ENCODE peak calls at places on chromosomes 7 and 10, in six cellular contexts. V, Q, X, Z, U and A are unnamed samples.

GRCh38 chr7:1855396-1856160 is 185.5 kb downstream of the ELFN1 start:
- DNase-seq in Q (no peak), X (no peak), V (no peak), U (no peak), Z (no peak), A (no peak)

GRCh38 chr7:151814400-151814914 is 62.5 kb downstream of the PRKAG2 start:
- DNase-seq in Q (no peak), U (no peak), Z (no peak), V (peak), X (no peak), A (no peak)

GRCh38 chr10:129755075-129756020 is 208.7 kb downstream of the EBF3 start:
- DNase-seq in X (no peak), V (no peak), Z (no peak), Q (peak), U (peak), A (no peak)

GRCh38 chr7:47506716-47507354 is 75.1 kb downstream of the TNS3 start:
- DNase-seq in U (no peak), X (no peak), Z (no peak), V (peak), Q (no peak), A (no peak)

GRCh38 chr10:31697271-31698168 is 231.1 kb downstream of the ARHGAP12 start:
- DNase-seq in X (peak), V (peak), U (peak), Z (peak), Q (peak), A (peak)

GRCh38 chr10:103890194-103890658 is 27.8 kb downstream of the STN1 start:
- DNase-seq in Q (peak), Z (no peak), V (peak), X (no peak), U (peak), A (no peak)

GRCh38 chr7:102146122-102146521 is 140.5 kb upstream of the SH2B2 start:
- DNase-seq in Z (no peak), X (no peak), U (no peak), V (no peak), Q (no peak), A (no peak)

GRCh38 chr10:49679480-49679893 is at the start of gene C10orf53:
- DNase-seq in U (no peak), X (peak), V (peak), Z (no peak), Q (no peak), A (no peak)

GRCh38 chr10:123781956-123782500 is 109.6 kb downstream of the CPXM2 start:
- DNase-seq in U (no peak), Z (no peak), X (no peak), V (no peak), Q (no peak), A (no peak)

GRCh38 chr10:85873063-85873462 is 493.5 kb downstream of the GRID1 start:
- DNase-seq in Q (no peak), Z (no peak), U (no peak), V (no peak), X (no peak), A (no peak)

GRCh38 chr7:133886081-133886480 is 241.1 kb upstream of the LRGUK start:
- DNase-seq in Q (no peak), V (no peak), X (no peak), U (no peak), Z (no peak), A (no peak)

GRCh38 chr7:6636741-6637543 is at the start of gene ZNF316:
- DNase-seq in V (peak), X (peak), U (peak), Q (peak), Z (no peak), A (peak)

GRCh38 chr7:105141068-105141467 is 127.1 kb downstream of the KMT2E start:
- DNase-seq in X (no peak), Q (no peak), Z (no peak), V (peak), U (no peak), A (peak)

GRCh38 chr10:116891208-116891607 is 41.9 kb downstream of the ENO4 start:
- DNase-seq in Q (no peak), X (peak), V (peak), Z (no peak), U (peak), A (peak)

GRCh38 chr7:131159961-131160361 is 167.7 kb upstream of the MKLN1 start:
- DNase-seq in V (peak), X (no peak), U (no peak), Q (no peak), Z (no peak), A (no peak)

GRCh38 chr10:71857934-71858890 is 7.2 kb upstream of the PSAP start:
- DNase-seq in U (no peak), Q (no peak), V (no peak), X (peak), Z (no peak), A (no peak)

GRCh38 chr7:46603780-46604725 is 683.0 kb upstream of the IGFBP3 start:
- DNase-seq in X (peak), U (peak), V (peak), Z (no peak), Q (peak), A (no peak)

GRCh38 chr7:82388138-82388537 is 55.4 kb downstream of the CACNA2D1 start:
- DNase-seq in Z (no peak), U (no peak), Q (no peak), V (no peak), X (no peak), A (no peak)

GRCh38 chr7:378041-378420 is 88.1 kb downstream of the FOXL3 start:
- DNase-seq in U (no peak), X (no peak), V (no peak), Z (no peak), Q (peak), A (no peak)

GRCh38 chr10:115772606-115773005 is 500.4 kb downstream of the GFRA1 start:
- DNase-seq in V (peak), U (no peak), X (peak), Q (no peak), Z (no peak), A (peak)

GRCh38 chr10:32245760-32246159 is 101.2 kb downstream of the EPC1 start:
- DNase-seq in Z (no peak), Q (no peak), U (no peak), X (no peak), V (no peak), A (no peak)

GRCh38 chr7:37510043-37510634 is 61.5 kb upstream of the ELMO1 start:
- DNase-seq in V (no peak), U (no peak), Q (no peak), X (peak), Z (no peak), A (peak)

GRCh38 chr10:77504870-77505257 is 132.7 kb downstream of the KCNMA1 start:
- DNase-seq in V (peak), Z (no peak), Q (no peak), X (no peak), U (no peak), A (peak)

GRCh38 chr7:83876593-83876992 is 227.7 kb upstream of the SEMA3E start:
- DNase-seq in Z (no peak), Q (no peak), X (no peak), U (no peak), V (peak), A (no peak)

GRCh38 chr7:42014625-42015412 is 222.2 kb downstream of the GLI3 start:
- DNase-seq in Z (no peak), Q (peak), X (peak), U (peak), V (peak), A (peak)

GRCh38 chr7:105963038-105963667 is at the start of gene CDHR3:
- DNase-seq in Q (peak), V (no peak), U (peak), X (no peak), Z (no peak), A (no peak)

GRCh38 chr7:81624650-81625310 is 145.1 kb downstream of the HGF start:
- DNase-seq in Z (no peak), V (peak), X (no peak), U (no peak), Q (no peak), A (no peak)

GRCh38 chr10:69644658-69645295 is 14.7 kb downstream of the FAM241B start:
- DNase-seq in U (peak), Z (no peak), V (peak), Q (peak), X (peak), A (peak)

GRCh38 chr10:88092975-88093374 is 229.6 kb downstream of the PTEN start:
- DNase-seq in Q (peak), U (no peak), Z (no peak), V (no peak), X (peak), A (no peak)

DNA sequence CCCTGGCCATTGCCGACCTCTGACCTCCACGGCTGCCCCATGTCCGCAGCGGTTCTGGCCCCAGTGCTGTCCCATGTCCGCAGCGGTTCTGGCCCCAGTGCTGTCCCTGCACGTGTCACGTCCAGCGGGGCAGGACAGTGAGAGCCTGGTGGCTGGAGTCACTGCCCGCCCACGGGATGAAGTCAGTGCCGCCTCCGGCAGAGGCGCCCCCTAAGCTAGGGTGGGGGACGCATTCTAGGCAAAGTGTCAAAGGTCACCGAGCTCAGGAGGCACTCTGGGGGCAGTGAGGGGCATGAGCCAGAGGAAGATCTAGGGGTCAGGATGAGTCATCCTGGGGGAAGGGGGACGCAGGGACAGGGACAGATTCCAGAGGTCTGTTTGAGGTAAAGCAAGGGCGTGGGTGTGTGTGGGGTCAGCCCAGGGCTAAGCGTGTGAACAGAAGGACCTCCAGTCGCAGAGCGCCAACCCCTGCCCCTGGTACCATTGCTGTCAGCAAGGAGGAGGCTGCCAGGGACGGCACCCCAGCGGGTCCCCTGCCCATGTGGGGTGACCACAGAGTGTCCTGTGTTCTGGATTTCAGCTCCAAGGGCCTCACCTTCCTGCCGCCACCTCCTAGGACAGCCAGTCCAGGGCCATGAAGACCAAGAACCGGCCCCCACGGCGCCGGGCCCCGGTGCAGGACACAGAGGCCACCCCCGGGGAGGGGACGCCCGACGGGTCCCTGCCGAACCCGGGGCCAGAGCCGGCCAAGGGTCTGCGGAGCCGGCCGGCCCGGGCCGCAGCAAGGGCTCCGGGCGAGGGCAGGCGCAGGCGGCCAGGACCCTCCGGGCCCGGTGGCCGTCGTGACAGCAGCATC is 665 bp downstream of the BHLHA15 start:
- DNase-seq in Q (no peak), U (no peak), Z (no peak), X (no peak), V (no peak), A (no peak)
- TF ChIP-seq POLR2A in Q (no peak), U (no peak), Z (no peak), X (no peak), V (no peak), A (no peak)

DNA sequence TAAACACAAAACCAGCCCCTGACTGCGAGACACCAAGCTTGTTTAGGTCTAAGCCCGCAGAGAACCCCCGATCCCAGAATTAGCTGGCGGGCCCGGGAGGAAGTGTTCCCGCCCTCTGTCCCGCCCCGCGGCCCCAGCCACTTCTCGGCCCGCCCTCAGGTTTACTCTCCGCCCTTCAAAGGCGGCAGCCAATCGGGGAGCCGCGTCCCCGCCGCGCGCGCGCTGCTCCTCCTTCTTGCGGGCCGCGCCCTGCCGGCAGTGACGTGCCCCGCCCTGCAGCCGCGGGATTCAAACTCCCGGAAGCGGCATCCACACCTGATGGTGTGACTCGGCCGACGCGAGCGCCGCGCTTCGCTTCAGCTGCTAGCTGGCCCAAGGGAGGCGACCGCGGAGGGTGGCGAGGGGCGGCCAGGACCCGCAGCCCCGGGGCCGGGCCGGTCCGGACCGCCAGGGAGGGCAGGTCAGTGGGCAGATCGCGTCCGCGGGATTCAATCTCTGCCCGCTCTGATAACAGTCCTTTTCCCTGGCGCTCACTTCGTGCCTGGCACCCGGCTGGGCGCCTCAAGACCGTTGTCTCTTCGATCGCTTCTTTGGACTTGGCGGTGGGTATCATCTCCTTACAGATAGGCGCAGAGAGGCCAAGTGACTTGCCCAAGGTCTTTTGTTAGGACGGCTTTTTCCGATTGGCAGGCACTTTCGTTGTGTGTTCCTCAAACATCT is at the start of gene CEP55:
- DNase-seq in V (peak), Z (peak), X (peak), U (peak), Q (peak), A (peak)
- TF ChIP-seq POLR2A in V (peak), Z (peak), X (no peak), U (no peak), Q (no peak), A (peak)

GRCh38 chr10:11454160-11454559 is 157.3 kb downstream of the USP6NL start:
- DNase-seq in X (no peak), U (no peak), Q (no peak), V (no peak), Z (no peak), A (no peak)
- TF ChIP-seq POLR2A in X (no peak), U (no peak), Q (no peak), V (no peak), Z (no peak), A (no peak)

GRCh38 chr10:5147255-5147980 is 37.5 kb downstream of the AKR1C8 start:
- DNase-seq in Z (no peak), X (no peak), Q (peak), V (no peak), U (no peak), A (no peak)
- TF ChIP-seq POLR2A in Z (no peak), X (no peak), Q (no peak), V (no peak), U (no peak), A (no peak)

GRCh38 chr7:5526190-5527037 is 102.8 kb upstream of the TNRC18 start:
- DNase-seq in V (peak), Z (no peak), U (peak), X (peak), Q (peak), A (no peak)

GRCh38 chr7:5519515-5519928 is 95.9 kb upstream of the TNRC18 start:
- DNase-seq in Z (no peak), V (no peak), Q (no peak), U (no peak), X (no peak), A (no peak)

GRCh38 chr7:5525271-5526189 is 101.9 kb upstream of the TNRC18 start:
- DNase-seq in Z (no peak), V (peak), X (no peak), Q (peak), U (no peak), A (peak)

GRCh38 chr7:5528071-5528814 is 104.6 kb upstream of the TNRC18 start:
- DNase-seq in Q (peak), Z (no peak), V (peak), X (peak), U (peak), A (no peak)

GRCh38 chr7:5523052-5523711 is 99.5 kb upstream of the TNRC18 start:
- DNase-seq in Q (no peak), V (peak), X (no peak), U (no peak), Z (no peak), A (peak)
- TF ChIP-seq POLR2A in Q (no peak), V (no peak), X (peak), U (no peak), Z (no peak), A (no peak)

GRCh38 chr7:159213253-159213652 is 68.6 kb upstream of the VIPR2 start:
- DNase-seq in Z (no peak), U (no peak), V (no peak), X (no peak), Q (no peak), A (no peak)
- TF ChIP-seq POLR2A in Z (no peak), U (no peak), V (no peak), X (no peak), Q (no peak), A (no peak)

GRCh38 chr7:92134271-92135099 is at the start of gene CYP51A1:
- DNase-seq in X (peak), V (peak), Z (peak), U (peak), Q (peak), A (peak)
- TF ChIP-seq POLR2A in X (peak), V (peak), Z (peak), U (peak), Q (no peak), A (peak)

DNA sequence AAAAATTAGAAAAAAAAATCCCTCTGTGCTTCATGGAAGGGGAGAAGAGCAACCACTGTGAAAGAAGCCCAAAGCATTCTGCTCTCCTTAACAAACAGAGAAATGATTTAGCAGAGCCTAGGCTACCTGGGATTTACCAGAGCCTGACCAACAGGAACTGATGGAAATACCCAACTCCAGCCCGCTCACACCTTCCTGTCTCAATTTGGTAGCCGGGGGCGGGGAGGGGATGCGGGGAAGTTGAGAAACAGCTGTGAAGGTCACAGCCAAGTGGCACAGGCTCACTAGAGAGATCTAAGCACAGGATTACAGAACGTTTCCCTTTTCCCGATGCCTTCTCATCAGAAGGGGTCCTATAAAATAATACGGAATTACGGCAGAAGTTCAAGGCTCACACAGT is 17.6 kb downstream of the RSU1 start:
- DNase-seq in Q (no peak), U (no peak), V (no peak), Z (no peak), X (no peak), A (no peak)
- TF ChIP-seq POLR2A in Q (no peak), U (no peak), V (no peak), Z (no peak), X (no peak), A (no peak)

GRCh38 chr7:148914208-148914777 is 30.2 kb upstream of the EZH2 start:
- DNase-seq in V (peak), Z (no peak), U (no peak), Q (no peak), X (no peak), A (peak)
- TF ChIP-seq POLR2A in V (no peak), Z (no peak), U (no peak), Q (no peak), X (no peak), A (no peak)

GRCh38 chr7:64667311-64667710 is 1.4 kb downstream of the ZNF107 start:
- DNase-seq in Z (no peak), V (no peak), U (no peak), Q (no peak), X (peak), A (no peak)

GRCh38 chr7:64665980-64666674 is at the start of gene ZNF107:
- DNase-seq in U (peak), Q (peak), X (peak), Z (peak), V (peak), A (peak)
- TF ChIP-seq POLR2A in U (peak), Q (no peak), X (peak), Z (peak), V (peak), A (peak)